ENCODE peak calls at places on chromosomes 5 and 9, in ten cellular contexts. One of them, this sample, is unnamed.

GRCh38 chr5:133716475-133717183 is 104.3 kb upstream of the FSTL4 start:
- DNase-seq in activated CD8-positive, alpha-beta memory T cell treated with anti-CD3 and anti-CD28 coated beads for 1 hour: no peak
- DNase-seq in head of caudate nucleus: no peak
- DNase-seq in NCI-H1092: no peak
- DNase-seq in midbrain: no peak
- DNase-seq in fibroblast of pulmonary artery: no peak
- DNase-seq in upper lobe of right lung: no peak
- DNase-seq in substantia nigra: no peak
- DNase-seq in body of pancreas: no peak
- DNase-seq in B cell: no peak
- DNase-seq in this sample: no peak

GRCh38 chr5:172788771-172789686 is 18.0 kb upstream of the DUSP1 start:
- DNase-seq in activated CD8-positive, alpha-beta memory T cell treated with anti-CD3 and anti-CD28 coated beads for 1 hour: no peak
- DNase-seq in head of caudate nucleus: no peak
- DNase-seq in NCI-H1092: no peak
- DNase-seq in midbrain: peak
- DNase-seq in fibroblast of pulmonary artery: no peak
- DNase-seq in upper lobe of right lung: peak
- DNase-seq in substantia nigra: no peak
- DNase-seq in body of pancreas: peak
- DNase-seq in B cell: no peak
- DNase-seq in this sample: peak

GRCh38 chr5:154097031-154097430 is 58.3 kb downstream of the MFAP3 start:
- DNase-seq in activated CD8-positive, alpha-beta memory T cell treated with anti-CD3 and anti-CD28 coated beads for 1 hour: no peak
- DNase-seq in head of caudate nucleus: no peak
- DNase-seq in NCI-H1092: no peak
- DNase-seq in midbrain: no peak
- DNase-seq in fibroblast of pulmonary artery: no peak
- DNase-seq in upper lobe of right lung: no peak
- DNase-seq in substantia nigra: no peak
- DNase-seq in body of pancreas: no peak
- DNase-seq in B cell: no peak
- DNase-seq in this sample: no peak

GRCh38 chr9:127970401-127971313 is 10.1 kb downstream of the EEIG1 start:
- DNase-seq in activated CD8-positive, alpha-beta memory T cell treated with anti-CD3 and anti-CD28 coated beads for 1 hour: no peak
- DNase-seq in head of caudate nucleus: no peak
- DNase-seq in NCI-H1092: peak
- DNase-seq in midbrain: no peak
- DNase-seq in fibroblast of pulmonary artery: no peak
- DNase-seq in upper lobe of right lung: no peak
- DNase-seq in substantia nigra: no peak
- DNase-seq in body of pancreas: no peak
- DNase-seq in B cell: peak
- DNase-seq in this sample: peak

GRCh38 chr5:115262405-115263247 is at the start of gene PGGT1B:
- DNase-seq in activated CD8-positive, alpha-beta memory T cell treated with anti-CD3 and anti-CD28 coated beads for 1 hour: peak
- DNase-seq in head of caudate nucleus: peak
- DNase-seq in NCI-H1092: peak
- DNase-seq in midbrain: peak
- DNase-seq in fibroblast of pulmonary artery: peak
- DNase-seq in upper lobe of right lung: peak
- DNase-seq in substantia nigra: peak
- DNase-seq in body of pancreas: peak
- DNase-seq in B cell: peak
- DNase-seq in this sample: peak

GRCh38 chr9:105245720-105246161 is 1.3 kb downstream of the SLC44A1 start:
- DNase-seq in activated CD8-positive, alpha-beta memory T cell treated with anti-CD3 and anti-CD28 coated beads for 1 hour: no peak
- DNase-seq in head of caudate nucleus: no peak
- DNase-seq in NCI-H1092: no peak
- DNase-seq in midbrain: peak
- DNase-seq in fibroblast of pulmonary artery: no peak
- DNase-seq in upper lobe of right lung: no peak
- DNase-seq in substantia nigra: no peak
- DNase-seq in body of pancreas: no peak
- DNase-seq in B cell: no peak
- DNase-seq in this sample: no peak

GRCh38 chr9:93891549-93892310 is 63.4 kb downstream of the BARX1 start:
- DNase-seq in activated CD8-positive, alpha-beta memory T cell treated with anti-CD3 and anti-CD28 coated beads for 1 hour: no peak
- DNase-seq in head of caudate nucleus: no peak
- DNase-seq in NCI-H1092: no peak
- DNase-seq in midbrain: no peak
- DNase-seq in fibroblast of pulmonary artery: no peak
- DNase-seq in upper lobe of right lung: no peak
- DNase-seq in substantia nigra: no peak
- DNase-seq in body of pancreas: peak
- DNase-seq in B cell: no peak
- DNase-seq in this sample: peak

GRCh38 chr5:177232358-177232757 is 71.2 kb downstream of the RAB24 start:
- DNase-seq in activated CD8-positive, alpha-beta memory T cell treated with anti-CD3 and anti-CD28 coated beads for 1 hour: no peak
- DNase-seq in head of caudate nucleus: no peak
- DNase-seq in NCI-H1092: no peak
- DNase-seq in midbrain: no peak
- DNase-seq in fibroblast of pulmonary artery: no peak
- DNase-seq in upper lobe of right lung: no peak
- DNase-seq in substantia nigra: no peak
- DNase-seq in body of pancreas: no peak
- DNase-seq in B cell: no peak
- DNase-seq in this sample: no peak

GRCh38 chr5:6365977-6366590 is 12.3 kb downstream of the MED10 start:
- DNase-seq in activated CD8-positive, alpha-beta memory T cell treated with anti-CD3 and anti-CD28 coated beads for 1 hour: no peak
- DNase-seq in head of caudate nucleus: no peak
- DNase-seq in NCI-H1092: no peak
- DNase-seq in midbrain: no peak
- DNase-seq in fibroblast of pulmonary artery: no peak
- DNase-seq in upper lobe of right lung: no peak
- DNase-seq in substantia nigra: no peak
- DNase-seq in body of pancreas: no peak
- DNase-seq in B cell: peak
- DNase-seq in this sample: no peak

GRCh38 chr9:35864695-35865255 is 5.4 kb downstream of the OR13J1 start:
- DNase-seq in activated CD8-positive, alpha-beta memory T cell treated with anti-CD3 and anti-CD28 coated beads for 1 hour: no peak
- DNase-seq in head of caudate nucleus: peak
- DNase-seq in NCI-H1092: no peak
- DNase-seq in midbrain: no peak
- DNase-seq in fibroblast of pulmonary artery: no peak
- DNase-seq in upper lobe of right lung: no peak
- DNase-seq in substantia nigra: no peak
- DNase-seq in body of pancreas: no peak
- DNase-seq in B cell: no peak
- DNase-seq in this sample: no peak

GRCh38 chr5:71924980-71925379 is 182.3 kb upstream of the MAP1B start:
- DNase-seq in activated CD8-positive, alpha-beta memory T cell treated with anti-CD3 and anti-CD28 coated beads for 1 hour: no peak
- DNase-seq in head of caudate nucleus: no peak
- DNase-seq in NCI-H1092: no peak
- DNase-seq in midbrain: no peak
- DNase-seq in fibroblast of pulmonary artery: peak
- DNase-seq in upper lobe of right lung: no peak
- DNase-seq in substantia nigra: no peak
- DNase-seq in body of pancreas: no peak
- DNase-seq in B cell: no peak
- DNase-seq in this sample: no peak

GRCh38 chr5:62585306-62585705 is 6.7 kb downstream of the LRRC70 start:
- DNase-seq in activated CD8-positive, alpha-beta memory T cell treated with anti-CD3 and anti-CD28 coated beads for 1 hour: no peak
- DNase-seq in head of caudate nucleus: no peak
- DNase-seq in NCI-H1092: no peak
- DNase-seq in midbrain: no peak
- DNase-seq in fibroblast of pulmonary artery: no peak
- DNase-seq in upper lobe of right lung: no peak
- DNase-seq in substantia nigra: no peak
- DNase-seq in body of pancreas: no peak
- DNase-seq in B cell: no peak
- DNase-seq in this sample: no peak

GRCh38 chr5:73256462-73257260 is 83.7 kb downstream of the TMEM174 start:
- DNase-seq in activated CD8-positive, alpha-beta memory T cell treated with anti-CD3 and anti-CD28 coated beads for 1 hour: no peak
- DNase-seq in head of caudate nucleus: no peak
- DNase-seq in NCI-H1092: no peak
- DNase-seq in midbrain: no peak
- DNase-seq in fibroblast of pulmonary artery: no peak
- DNase-seq in upper lobe of right lung: no peak
- DNase-seq in substantia nigra: no peak
- DNase-seq in body of pancreas: no peak
- DNase-seq in B cell: no peak
- DNase-seq in this sample: no peak

GRCh38 chr9:117178596-117179111 is 236.2 kb downstream of the ASTN2 start:
- DNase-seq in activated CD8-positive, alpha-beta memory T cell treated with anti-CD3 and anti-CD28 coated beads for 1 hour: no peak
- DNase-seq in head of caudate nucleus: peak
- DNase-seq in NCI-H1092: peak
- DNase-seq in midbrain: peak
- DNase-seq in fibroblast of pulmonary artery: no peak
- DNase-seq in upper lobe of right lung: no peak
- DNase-seq in substantia nigra: peak
- DNase-seq in body of pancreas: no peak
- DNase-seq in B cell: no peak
- DNase-seq in this sample: no peak

GRCh38 chr9:89808076-89808701 is 203.4 kb downstream of the GADD45G start:
- DNase-seq in activated CD8-positive, alpha-beta memory T cell treated with anti-CD3 and anti-CD28 coated beads for 1 hour: no peak
- DNase-seq in head of caudate nucleus: no peak
- DNase-seq in NCI-H1092: no peak
- DNase-seq in midbrain: no peak
- DNase-seq in fibroblast of pulmonary artery: peak
- DNase-seq in upper lobe of right lung: no peak
- DNase-seq in substantia nigra: no peak
- DNase-seq in body of pancreas: no peak
- DNase-seq in B cell: no peak
- DNase-seq in this sample: no peak

GRCh38 chr9:94204174-94204573 is 54.9 kb upstream of the ZNF169 start:
- DNase-seq in activated CD8-positive, alpha-beta memory T cell treated with anti-CD3 and anti-CD28 coated beads for 1 hour: no peak
- DNase-seq in head of caudate nucleus: no peak
- DNase-seq in NCI-H1092: no peak
- DNase-seq in midbrain: no peak
- DNase-seq in fibroblast of pulmonary artery: no peak
- DNase-seq in upper lobe of right lung: no peak
- DNase-seq in substantia nigra: no peak
- DNase-seq in body of pancreas: no peak
- DNase-seq in B cell: no peak
- DNase-seq in this sample: no peak

GRCh38 chr9:114991861-114992260 is 61.5 kb upstream of the TNFSF8 start:
- DNase-seq in activated CD8-positive, alpha-beta memory T cell treated with anti-CD3 and anti-CD28 coated beads for 1 hour: no peak
- DNase-seq in head of caudate nucleus: no peak
- DNase-seq in NCI-H1092: no peak
- DNase-seq in midbrain: no peak
- DNase-seq in fibroblast of pulmonary artery: no peak
- DNase-seq in upper lobe of right lung: no peak
- DNase-seq in substantia nigra: no peak
- DNase-seq in body of pancreas: no peak
- DNase-seq in B cell: no peak
- DNase-seq in this sample: no peak

GRCh38 chr9:94945191-94946144 is 219.0 kb downstream of the AOPEP start:
- DNase-seq in activated CD8-positive, alpha-beta memory T cell treated with anti-CD3 and anti-CD28 coated beads for 1 hour: no peak
- DNase-seq in head of caudate nucleus: no peak
- DNase-seq in NCI-H1092: no peak
- DNase-seq in midbrain: no peak
- DNase-seq in fibroblast of pulmonary artery: peak
- DNase-seq in upper lobe of right lung: no peak
- DNase-seq in substantia nigra: peak
- DNase-seq in body of pancreas: peak
- DNase-seq in B cell: no peak
- DNase-seq in this sample: peak

GRCh38 chr5:133830281-133830680 is 138.1 kb downstream of the C5orf15 start:
- DNase-seq in activated CD8-positive, alpha-beta memory T cell treated with anti-CD3 and anti-CD28 coated beads for 1 hour: no peak
- DNase-seq in head of caudate nucleus: no peak
- DNase-seq in NCI-H1092: no peak
- DNase-seq in midbrain: no peak
- DNase-seq in fibroblast of pulmonary artery: no peak
- DNase-seq in upper lobe of right lung: no peak
- DNase-seq in substantia nigra: no peak
- DNase-seq in body of pancreas: no peak
- DNase-seq in B cell: no peak
- DNase-seq in this sample: no peak

GRCh38 chr5:4989121-4989520 is 151.0 kb upstream of the ADAMTS16 start:
- DNase-seq in activated CD8-positive, alpha-beta memory T cell treated with anti-CD3 and anti-CD28 coated beads for 1 hour: no peak
- DNase-seq in head of caudate nucleus: no peak
- DNase-seq in NCI-H1092: no peak
- DNase-seq in midbrain: no peak
- DNase-seq in fibroblast of pulmonary artery: no peak
- DNase-seq in upper lobe of right lung: no peak
- DNase-seq in substantia nigra: no peak
- DNase-seq in body of pancreas: no peak
- DNase-seq in B cell: no peak
- DNase-seq in this sample: no peak

GRCh38 chr9:16670791-16671190 is 199.7 kb downstream of the BNC2 start:
- DNase-seq in activated CD8-positive, alpha-beta memory T cell treated with anti-CD3 and anti-CD28 coated beads for 1 hour: no peak
- DNase-seq in head of caudate nucleus: no peak
- DNase-seq in NCI-H1092: no peak
- DNase-seq in midbrain: no peak
- DNase-seq in fibroblast of pulmonary artery: no peak
- DNase-seq in upper lobe of right lung: no peak
- DNase-seq in substantia nigra: no peak
- DNase-seq in body of pancreas: no peak
- DNase-seq in B cell: no peak
- DNase-seq in this sample: no peak

GRCh38 chr5:108193021-108193795 is 188.7 kb downstream of the FBXL17 start:
- DNase-seq in activated CD8-positive, alpha-beta memory T cell treated with anti-CD3 and anti-CD28 coated beads for 1 hour: no peak
- DNase-seq in head of caudate nucleus: no peak
- DNase-seq in NCI-H1092: no peak
- DNase-seq in midbrain: no peak
- DNase-seq in fibroblast of pulmonary artery: peak
- DNase-seq in upper lobe of right lung: no peak
- DNase-seq in substantia nigra: no peak
- DNase-seq in body of pancreas: no peak
- DNase-seq in B cell: no peak
- DNase-seq in this sample: no peak

GRCh38 chr5:1144089-1144488 is 32.2 kb upstream of the SLC12A7 start:
- DNase-seq in activated CD8-positive, alpha-beta memory T cell treated with anti-CD3 and anti-CD28 coated beads for 1 hour: no peak
- DNase-seq in head of caudate nucleus: no peak
- DNase-seq in NCI-H1092: no peak
- DNase-seq in midbrain: no peak
- DNase-seq in fibroblast of pulmonary artery: no peak
- DNase-seq in upper lobe of right lung: no peak
- DNase-seq in substantia nigra: no peak
- DNase-seq in body of pancreas: no peak
- DNase-seq in B cell: no peak
- DNase-seq in this sample: no peak

GRCh38 chr9:131837316-131837715 is 97.4 kb upstream of the RAPGEF1 start:
- DNase-seq in activated CD8-positive, alpha-beta memory T cell treated with anti-CD3 and anti-CD28 coated beads for 1 hour: no peak
- DNase-seq in head of caudate nucleus: no peak
- DNase-seq in NCI-H1092: peak
- DNase-seq in midbrain: no peak
- DNase-seq in fibroblast of pulmonary artery: no peak
- DNase-seq in upper lobe of right lung: no peak
- DNase-seq in substantia nigra: no peak
- DNase-seq in body of pancreas: peak
- DNase-seq in B cell: no peak
- DNase-seq in this sample: no peak

GRCh38 chr5:124453221-124454032 is 293.0 kb downstream of the ZNF608 start:
- DNase-seq in activated CD8-positive, alpha-beta memory T cell treated with anti-CD3 and anti-CD28 coated beads for 1 hour: no peak
- DNase-seq in head of caudate nucleus: no peak
- DNase-seq in NCI-H1092: no peak
- DNase-seq in midbrain: no peak
- DNase-seq in fibroblast of pulmonary artery: peak
- DNase-seq in upper lobe of right lung: no peak
- DNase-seq in substantia nigra: no peak
- DNase-seq in body of pancreas: no peak
- DNase-seq in B cell: peak
- DNase-seq in this sample: no peak

GRCh38 chr5:138677782-138678181 is 75.4 kb upstream of the CTNNA1 start:
- DNase-seq in activated CD8-positive, alpha-beta memory T cell treated with anti-CD3 and anti-CD28 coated beads for 1 hour: no peak
- DNase-seq in head of caudate nucleus: no peak
- DNase-seq in NCI-H1092: no peak
- DNase-seq in midbrain: no peak
- DNase-seq in fibroblast of pulmonary artery: no peak
- DNase-seq in upper lobe of right lung: no peak
- DNase-seq in substantia nigra: no peak
- DNase-seq in body of pancreas: no peak
- DNase-seq in B cell: no peak
- DNase-seq in this sample: no peak